ENCODE peak calls at places on chromosomes 1 and 21, in seven cellular contexts. One of them, this sample, is unnamed.
A peak's percentile ranks its signal among the peaks of the same experiment; 100 is the strongest.

GRCh38 chr1:231423648-231424047 is 1.6 kb upstream of the EGLN1 start:
- DNase-seq in pancreas: no peak
- DNase-seq in GM12864: no peak
- DNase-seq in lower lobe of right lung: no peak
- DNase-seq in IMR-90: no peak
- DNase-seq in thoracic aorta: no peak
- DNase-seq in fibroblast of mammary gland: no peak
- DNase-seq in this sample: no peak

GRCh38 chr1:19260211-19261138 is 8.9 kb downstream of the MRTO4 start:
- DNase-seq in pancreas: no peak
- DNase-seq in GM12864: no peak
- DNase-seq in lower lobe of right lung: no peak
- DNase-seq in IMR-90: peak; percentile 94
- DNase-seq in thoracic aorta: no peak
- DNase-seq in fibroblast of mammary gland: peak; percentile 93
- DNase-seq in this sample: peak; percentile 87

GRCh38 chr1:234970731-234971476 is 157.7 kb downstream of the TOMM20 start:
- DNase-seq in pancreas: no peak
- DNase-seq in GM12864: no peak
- DNase-seq in lower lobe of right lung: peak; percentile 66
- DNase-seq in IMR-90: peak; percentile 98
- DNase-seq in thoracic aorta: no peak
- DNase-seq in fibroblast of mammary gland: peak; percentile 97
- DNase-seq in this sample: peak; percentile 89

GRCh38 chr1:204891860-204892259 is 21.2 kb downstream of the NFASC start:
- DNase-seq in pancreas: no peak
- DNase-seq in GM12864: no peak
- DNase-seq in lower lobe of right lung: no peak
- DNase-seq in IMR-90: no peak
- DNase-seq in thoracic aorta: no peak
- DNase-seq in fibroblast of mammary gland: no peak
- DNase-seq in this sample: no peak

GRCh38 chr21:45154511-45155508 is 80.4 kb downstream of the ADARB1 start:
- DNase-seq in pancreas: no peak
- DNase-seq in GM12864: no peak
- DNase-seq in lower lobe of right lung: no peak
- DNase-seq in IMR-90: peak; percentile 87
- DNase-seq in thoracic aorta: no peak
- DNase-seq in fibroblast of mammary gland: peak; percentile 46
- DNase-seq in this sample: no peak

GRCh38 chr21:32727728-32728454 is at the start of gene SYNJ1:
- DNase-seq in pancreas: peak; percentile 96
- DNase-seq in GM12864: peak; percentile 67
- DNase-seq in lower lobe of right lung: peak; percentile 97
- DNase-seq in IMR-90: peak; percentile 91
- DNase-seq in thoracic aorta: peak; percentile 72
- DNase-seq in fibroblast of mammary gland: peak; percentile 87
- DNase-seq in this sample: peak; percentile 62

GRCh38 chr1:46605242-46605641 is 1.2 kb upstream of the MKNK1 start:
- DNase-seq in pancreas: no peak
- DNase-seq in GM12864: no peak
- DNase-seq in lower lobe of right lung: no peak
- DNase-seq in IMR-90: no peak
- DNase-seq in thoracic aorta: no peak
- DNase-seq in fibroblast of mammary gland: no peak
- DNase-seq in this sample: no peak

GRCh38 chr1:3943806-3944620 is 43.9 kb upstream of the C1orf174 start:
- DNase-seq in pancreas: no peak
- DNase-seq in GM12864: no peak
- DNase-seq in lower lobe of right lung: no peak
- DNase-seq in IMR-90: no peak
- DNase-seq in thoracic aorta: no peak
- DNase-seq in fibroblast of mammary gland: no peak
- DNase-seq in this sample: no peak

GRCh38 chr1:234772345-234773147 is 162.6 kb upstream of the IRF2BP2 start:
- DNase-seq in pancreas: no peak
- DNase-seq in GM12864: peak; percentile 95
- DNase-seq in lower lobe of right lung: peak; percentile 80
- DNase-seq in IMR-90: peak; percentile 99
- DNase-seq in thoracic aorta: peak; percentile 66
- DNase-seq in fibroblast of mammary gland: peak; percentile 98
- DNase-seq in this sample: peak; percentile 97

GRCh38 chr1:150981805-150982712 is at the start of gene ANXA9:
- DNase-seq in pancreas: peak; percentile 78
- DNase-seq in GM12864: no peak
- DNase-seq in lower lobe of right lung: no peak
- DNase-seq in IMR-90: no peak
- DNase-seq in thoracic aorta: no peak
- DNase-seq in fibroblast of mammary gland: peak; percentile 31
- DNase-seq in this sample: no peak

GRCh38 chr1:905811-906531 is 17.8 kb upstream of the SAMD11 start:
- DNase-seq in pancreas: no peak
- DNase-seq in GM12864: no peak
- DNase-seq in lower lobe of right lung: peak; percentile 47
- DNase-seq in IMR-90: no peak
- DNase-seq in thoracic aorta: no peak
- DNase-seq in fibroblast of mammary gland: no peak
- DNase-seq in this sample: no peak

GRCh38 chr1:152118915-152119314 is 3.7 kb upstream of the TCHH start:
- DNase-seq in pancreas: no peak
- DNase-seq in GM12864: no peak
- DNase-seq in lower lobe of right lung: no peak
- DNase-seq in IMR-90: no peak
- DNase-seq in thoracic aorta: no peak
- DNase-seq in fibroblast of mammary gland: no peak
- DNase-seq in this sample: no peak

GRCh38 chr21:32772281-32773047 is 909 bp upstream of the PAXBP1 start:
- DNase-seq in pancreas: peak; percentile 16
- DNase-seq in GM12864: peak; percentile 38
- DNase-seq in lower lobe of right lung: no peak
- DNase-seq in IMR-90: peak; percentile 20
- DNase-seq in thoracic aorta: no peak
- DNase-seq in fibroblast of mammary gland: peak; percentile 15
- DNase-seq in this sample: no peak

GRCh38 chr1:38198099-38198498 is 151.5 kb upstream of the POU3F1 start:
- DNase-seq in pancreas: no peak
- DNase-seq in GM12864: no peak
- DNase-seq in lower lobe of right lung: no peak
- DNase-seq in IMR-90: no peak
- DNase-seq in thoracic aorta: no peak
- DNase-seq in fibroblast of mammary gland: no peak
- DNase-seq in this sample: no peak

GRCh38 chr1:200039849-200040479 is 12.5 kb downstream of the NR5A2 start:
- DNase-seq in pancreas: no peak
- DNase-seq in GM12864: no peak
- DNase-seq in lower lobe of right lung: no peak
- DNase-seq in IMR-90: no peak
- DNase-seq in thoracic aorta: no peak
- DNase-seq in fibroblast of mammary gland: no peak
- DNase-seq in this sample: no peak

GRCh38 chr1:118339431-118340146 is 154.6 kb upstream of the SPAG17 start:
- DNase-seq in pancreas: no peak
- DNase-seq in GM12864: no peak
- DNase-seq in lower lobe of right lung: no peak
- DNase-seq in IMR-90: no peak
- DNase-seq in thoracic aorta: no peak
- DNase-seq in fibroblast of mammary gland: peak; percentile 53
- DNase-seq in this sample: no peak

GRCh38 chr1:110687244-110687643 is 12.5 kb upstream of the KCNA3 start:
- DNase-seq in pancreas: no peak
- DNase-seq in GM12864: no peak
- DNase-seq in lower lobe of right lung: no peak
- DNase-seq in IMR-90: peak; percentile 60
- DNase-seq in thoracic aorta: no peak
- DNase-seq in fibroblast of mammary gland: peak; percentile 43
- DNase-seq in this sample: peak; percentile 17

GRCh38 chr1:185409763-185410528 is 92.9 kb upstream of the IVNS1ABP start:
- DNase-seq in pancreas: no peak
- DNase-seq in GM12864: no peak
- DNase-seq in lower lobe of right lung: no peak
- DNase-seq in IMR-90: peak; percentile 5
- DNase-seq in thoracic aorta: no peak
- DNase-seq in fibroblast of mammary gland: peak; percentile 15
- DNase-seq in this sample: no peak

GRCh38 chr1:20380616-20381035 is 90.0 kb downstream of the VWA5B1 start:
- DNase-seq in pancreas: no peak
- DNase-seq in GM12864: no peak
- DNase-seq in lower lobe of right lung: no peak
- DNase-seq in IMR-90: peak; percentile 90
- DNase-seq in thoracic aorta: no peak
- DNase-seq in fibroblast of mammary gland: peak; percentile 96
- DNase-seq in this sample: peak; percentile 73

GRCh38 chr1:218846166-218846565 is 327.5 kb upstream of the LYPLAL1 start:
- DNase-seq in pancreas: no peak
- DNase-seq in GM12864: no peak
- DNase-seq in lower lobe of right lung: no peak
- DNase-seq in IMR-90: no peak
- DNase-seq in thoracic aorta: no peak
- DNase-seq in fibroblast of mammary gland: peak; percentile 12
- DNase-seq in this sample: peak; percentile 83

GRCh38 chr1:36223373-36223995 is 759 bp upstream of the THRAP3 start:
- DNase-seq in pancreas: no peak
- DNase-seq in GM12864: peak; percentile 68
- DNase-seq in lower lobe of right lung: no peak
- DNase-seq in IMR-90: peak; percentile 73
- DNase-seq in thoracic aorta: no peak
- DNase-seq in fibroblast of mammary gland: peak; percentile 79
- DNase-seq in this sample: peak; percentile 52

GRCh38 chr1:181073638-181074037 is 14.9 kb upstream of the IER5 start:
- DNase-seq in pancreas: no peak
- DNase-seq in GM12864: no peak
- DNase-seq in lower lobe of right lung: no peak
- DNase-seq in IMR-90: peak; percentile 89
- DNase-seq in thoracic aorta: no peak
- DNase-seq in fibroblast of mammary gland: peak; percentile 88
- DNase-seq in this sample: no peak

GRCh38 chr1:93773049-93773838 is 91.6 kb upstream of the BCAR3 start:
- DNase-seq in pancreas: no peak
- DNase-seq in GM12864: no peak
- DNase-seq in lower lobe of right lung: no peak
- DNase-seq in IMR-90: no peak
- DNase-seq in thoracic aorta: no peak
- DNase-seq in fibroblast of mammary gland: no peak
- DNase-seq in this sample: no peak

GRCh38 chr21:14551741-14552140 is 5.6 kb upstream of the SAMSN1 start:
- DNase-seq in pancreas: no peak
- DNase-seq in GM12864: no peak
- DNase-seq in lower lobe of right lung: no peak
- DNase-seq in IMR-90: no peak
- DNase-seq in thoracic aorta: no peak
- DNase-seq in fibroblast of mammary gland: no peak
- DNase-seq in this sample: no peak

GRCh38 chr1:84756455-84757082 is 66.3 kb upstream of the SSX2IP start:
- DNase-seq in pancreas: no peak
- DNase-seq in GM12864: no peak
- DNase-seq in lower lobe of right lung: no peak
- DNase-seq in IMR-90: peak; percentile 19
- DNase-seq in thoracic aorta: no peak
- DNase-seq in fibroblast of mammary gland: no peak
- DNase-seq in this sample: no peak

GRCh38 chr1:84757301-84757700 is 67.0 kb upstream of the SSX2IP start:
- DNase-seq in pancreas: no peak
- DNase-seq in GM12864: no peak
- DNase-seq in lower lobe of right lung: no peak
- DNase-seq in IMR-90: no peak
- DNase-seq in thoracic aorta: no peak
- DNase-seq in fibroblast of mammary gland: no peak
- DNase-seq in this sample: no peak

GRCh38 chr1:84759756-84760155 is 69.5 kb upstream of the SSX2IP start:
- DNase-seq in pancreas: no peak
- DNase-seq in GM12864: no peak
- DNase-seq in lower lobe of right lung: no peak
- DNase-seq in IMR-90: no peak
- DNase-seq in thoracic aorta: no peak
- DNase-seq in fibroblast of mammary gland: no peak
- DNase-seq in this sample: no peak

GRCh38 chr1:84762664-84763063 is 72.4 kb upstream of the SSX2IP start:
- DNase-seq in pancreas: no peak
- DNase-seq in GM12864: no peak
- DNase-seq in lower lobe of right lung: no peak
- DNase-seq in IMR-90: no peak
- DNase-seq in thoracic aorta: no peak
- DNase-seq in fibroblast of mammary gland: no peak
- DNase-seq in this sample: no peak

GRCh38 chr1:84758968-84759491 is 68.8 kb upstream of the SSX2IP start:
- DNase-seq in pancreas: no peak
- DNase-seq in GM12864: no peak
- DNase-seq in lower lobe of right lung: no peak
- DNase-seq in IMR-90: peak; percentile 53
- DNase-seq in thoracic aorta: peak; percentile 9
- DNase-seq in fibroblast of mammary gland: no peak
- DNase-seq in this sample: no peak
- H3K4me3 ChIP-seq in pancreas: no peak overlapping the region
- H3K4me3 ChIP-seq in GM12864: no peak overlapping the region
- H3K4me3 ChIP-seq in lower lobe of right lung: peak overlapping the region; percentile 20
- H3K4me3 ChIP-seq in IMR-90: no peak overlapping the region
- H3K4me3 ChIP-seq in thoracic aorta: peak overlapping the region; percentile 56
- H3K4me3 ChIP-seq in fibroblast of mammary gland: no peak overlapping the region
- H3K4me3 ChIP-seq in this sample: no peak overlapping the region

GRCh38 chr21:16460936-16461335 is 731.2 kb downstream of the USP25 start:
- DNase-seq in pancreas: no peak
- DNase-seq in GM12864: no peak
- DNase-seq in lower lobe of right lung: no peak
- DNase-seq in IMR-90: no peak
- DNase-seq in thoracic aorta: no peak
- DNase-seq in fibroblast of mammary gland: no peak
- DNase-seq in this sample: no peak
- TF ChIP-seq CTCF in pancreas: no peak
- TF ChIP-seq CTCF in GM12864: no peak
- TF ChIP-seq CTCF in lower lobe of right lung: no peak
- TF ChIP-seq CTCF in IMR-90: no peak
- TF ChIP-seq CTCF in thoracic aorta: no peak
- TF ChIP-seq CTCF in fibroblast of mammary gland: no peak
- TF ChIP-seq CTCF in this sample: no peak

GRCh38 chr1:94863919-94864318 is 43.8 kb downstream of the SLC44A3 start:
- DNase-seq in pancreas: peak; percentile 60
- DNase-seq in GM12864: no peak
- DNase-seq in lower lobe of right lung: no peak
- DNase-seq in IMR-90: peak; percentile 87
- DNase-seq in thoracic aorta: peak; percentile 38
- DNase-seq in fibroblast of mammary gland: peak; percentile 89
- DNase-seq in this sample: no peak
- H3K4me3 ChIP-seq in pancreas: no peak overlapping the region
- H3K4me3 ChIP-seq in GM12864: no peak overlapping the region
- H3K4me3 ChIP-seq in lower lobe of right lung: no peak overlapping the region
- H3K4me3 ChIP-seq in IMR-90: no peak overlapping the region
- H3K4me3 ChIP-seq in thoracic aorta: peak overlapping the region; percentile 47
- H3K4me3 ChIP-seq in fibroblast of mammary gland: no peak overlapping the region
- H3K4me3 ChIP-seq in this sample: no peak overlapping the region

GRCh38 chr21:31558839-31559367 is 100.6 kb upstream of the SOD1 start:
- DNase-seq in pancreas: peak; percentile 66
- DNase-seq in GM12864: peak; percentile 53
- DNase-seq in lower lobe of right lung: peak; percentile 77
- DNase-seq in IMR-90: peak; percentile 76
- DNase-seq in thoracic aorta: no peak
- DNase-seq in fibroblast of mammary gland: peak; percentile 90
- DNase-seq in this sample: peak; percentile 33
- TF ChIP-seq CTCF in pancreas: no peak
- TF ChIP-seq CTCF in GM12864: peak; percentile 13
- TF ChIP-seq CTCF in lower lobe of right lung: peak; percentile 10
- TF ChIP-seq CTCF in IMR-90: no peak
- TF ChIP-seq CTCF in thoracic aorta: no peak
- TF ChIP-seq CTCF in fibroblast of mammary gland: no peak
- TF ChIP-seq CTCF in this sample: no peak

This sample was measured in AG09309.